ENCODE peak calls at places on chromosomes 6 and 20, in ten cellular contexts. G, B, W, N, O, U, I, D, H and K are unnamed samples.
A peak's percentile ranks its signal among the peaks of the same experiment; 100 is the strongest.

GRCh38 chr6:2791124-2792050 is 26.2 kb downstream of the WRNIP1 start:
- DNase-seq in G (peak; percentile 93), B (peak; percentile 93), W (peak; percentile 86), N (peak; percentile 85), O (no peak), U (peak; percentile 97), I (no peak), D (peak; percentile 73), H (peak; percentile 85), K (peak; percentile 92)

GRCh38 chr20:24676353-24676977 is 207.0 kb downstream of the SYNDIG1 start:
- DNase-seq in G (no peak), B (no peak), W (no peak), N (no peak), O (peak; percentile 47), U (no peak), I (peak; percentile 62), D (no peak), H (no peak), K (no peak)

GRCh38 chr6:157822221-157823000 is 635 bp upstream of the SNX9 start:
- DNase-seq in G (no peak), B (peak; percentile 31), W (no peak), N (no peak), O (peak; percentile 69), U (no peak), I (peak; percentile 79), D (peak; percentile 68), H (peak; percentile 35), K (peak; percentile 24)

GRCh38 chr6:70210462-70210861 is 92.4 kb downstream of the COL9A1 start:
- DNase-seq in G (peak; percentile 24), B (peak; percentile 17), W (no peak), N (no peak), O (no peak), U (no peak), I (no peak), D (no peak), H (no peak), K (no peak)

GRCh38 chr6:85354761-85355618 is 94.9 kb upstream of the NT5E start:
- DNase-seq in G (peak; percentile 76), B (peak; percentile 85), W (peak; percentile 78), N (peak; percentile 81), O (peak; percentile 73), U (peak; percentile 72), I (peak; percentile 91), D (peak; percentile 79), H (peak; percentile 90), K (peak; percentile 78)

GRCh38 chr6:166351715-166352285 is 9.5 kb upstream of the SFT2D1 start:
- DNase-seq in G (peak; percentile 14), B (no peak), W (peak; percentile 53), N (peak; percentile 45), O (no peak), U (no peak), I (no peak), D (no peak), H (peak; percentile 72), K (no peak)

GRCh38 chr6:10552237-10552810 is 31.2 kb downstream of the GCNT2 start:
- DNase-seq in G (no peak), B (no peak), W (no peak), N (no peak), O (no peak), U (no peak), I (no peak), D (no peak), H (peak; percentile 56), K (no peak)

GRCh38 chr6:100088009-100088408 is 94.0 kb upstream of the MCHR2 start:
- DNase-seq in G (peak; percentile 71), B (peak; percentile 91), W (no peak), N (no peak), O (no peak), U (peak; percentile 73), I (no peak), D (no peak), H (no peak), K (no peak)

GRCh38 chr20:10590950-10591349 is 82.8 kb downstream of the JAG1 start:
- DNase-seq in G (peak; percentile 75), B (no peak), W (no peak), N (no peak), O (no peak), U (no peak), I (no peak), D (no peak), H (no peak), K (no peak)

GRCh38 chr6:167137881-167138280 is 15.0 kb downstream of the CCR6 start:
- DNase-seq in G (no peak), B (no peak), W (no peak), N (no peak), O (no peak), U (no peak), I (no peak), D (no peak), H (no peak), K (no peak)

GRCh38 chr6:33781105-33781975 is 7.6 kb downstream of the LEMD2 start:
- DNase-seq in G (peak; percentile 79), B (peak; percentile 71), W (no peak), N (no peak), O (peak; percentile 58), U (no peak), I (no peak), D (no peak), H (no peak), K (peak; percentile 92)

GRCh38 chr6:33784787-33785186 is 4.1 kb downstream of the LEMD2 start:
- DNase-seq in G (no peak), B (no peak), W (no peak), N (no peak), O (peak; percentile 28), U (no peak), I (no peak), D (no peak), H (no peak), K (no peak)

GRCh38 chr6:33783781-33784520 is 5.0 kb downstream of the LEMD2 start:
- DNase-seq in G (no peak), B (peak; percentile 16), W (no peak), N (no peak), O (peak; percentile 25), U (no peak), I (no peak), D (no peak), H (no peak), K (no peak)

GRCh38 chr6:33779895-33780294 is 9.0 kb downstream of the LEMD2 start:
- DNase-seq in G (no peak), B (no peak), W (no peak), N (no peak), O (peak; percentile 45), U (no peak), I (no peak), D (no peak), H (no peak), K (no peak)

DNA sequence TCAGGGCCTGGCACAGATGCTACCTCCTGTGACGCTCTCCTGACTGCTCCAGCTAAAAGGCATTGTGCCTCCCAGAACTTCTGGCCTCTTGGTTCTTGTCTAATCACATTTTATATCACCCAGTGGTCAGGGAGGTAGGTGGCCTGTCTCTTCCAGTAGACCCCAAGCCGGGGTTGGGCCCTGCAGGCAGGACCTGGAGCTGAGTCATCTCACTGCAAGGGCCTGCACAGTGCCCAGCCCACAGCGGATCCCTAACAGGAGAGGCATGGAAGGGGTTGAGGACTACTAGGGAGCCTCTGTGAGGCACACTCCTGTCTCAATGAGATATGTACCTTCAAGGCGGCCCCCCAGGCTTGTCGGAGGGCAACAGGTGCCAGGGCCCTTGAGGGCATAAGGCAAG is 6.4 kb downstream of the LEMD2 start:
- DNase-seq in G (no peak), B (no peak), W (no peak), N (no peak), O (peak; percentile 64), U (no peak), I (no peak), D (no peak), H (no peak), K (no peak)
- H3K4me1 ChIP-seq in G (peaks cover 43% of the 10 kb centered on the region), B (peaks cover 40% of the 10 kb centered on the region), W (peaks cover 28% of the 10 kb centered on the region), N (peaks cover 28% of the 10 kb centered on the region), O (peaks cover 48% of the 10 kb centered on the region), U (peaks cover 21% of the 10 kb centered on the region), I (no peaks in the 10 kb centered on the region), D (peaks cover 28% of the 10 kb centered on the region), H (peaks cover 23% of the 10 kb centered on the region), K (peaks cover 69% of the 10 kb centered on the region)

GRCh38 chr20:50728981-50729874 is 2.2 kb upstream of the PARD6B start:
- DNase-seq in G (peak; percentile 60), B (peak; percentile 46), W (peak; percentile 61), N (peak; percentile 39), O (no peak), U (no peak), I (no peak), D (no peak), H (peak; percentile 67), K (no peak)
- H3K4me1 ChIP-seq in G (peaks cover 58% of the 10 kb centered on the region), B (peaks cover 20% of the 10 kb centered on the region), W (peaks cover 47% of the 10 kb centered on the region), N (peaks cover 71% of the 10 kb centered on the region), O (peaks cover 19% of the 10 kb centered on the region), U (peaks cover 16% of the 10 kb centered on the region), I (no peaks in the 10 kb centered on the region), D (peaks cover 23% of the 10 kb centered on the region), H (peaks cover 11% of the 10 kb centered on the region), K (no peaks in the 10 kb centered on the region)

GRCh38 chr6:42891199-42891722 is 11.8 kb downstream of the RPL7L1 start:
- DNase-seq in G (no peak), B (no peak), W (no peak), N (no peak), O (no peak), U (no peak), I (no peak), D (no peak), H (no peak), K (no peak)
- H3K4me1 ChIP-seq in G (peaks cover 9% of the 10 kb centered on the region), B (peaks cover 13% of the 10 kb centered on the region), W (peaks cover 20% of the 10 kb centered on the region), N (peaks cover 10% of the 10 kb centered on the region), O (peaks cover 18% of the 10 kb centered on the region), U (peaks cover 3% of the 10 kb centered on the region), I (no peaks in the 10 kb centered on the region), D (peaks cover 20% of the 10 kb centered on the region), H (peaks cover 6% of the 10 kb centered on the region), K (peaks cover 4% of the 10 kb centered on the region)

GRCh38 chr6:111680013-111680712 is 74.5 kb upstream of the TRAF3IP2 start:
- DNase-seq in G (no peak), B (no peak), W (no peak), N (no peak), O (no peak), U (no peak), I (no peak), D (no peak), H (no peak), K (no peak)

GRCh38 chr6:111677186-111677990 is 71.7 kb upstream of the TRAF3IP2 start:
- DNase-seq in G (no peak), B (no peak), W (no peak), N (no peak), O (no peak), U (no peak), I (no peak), D (no peak), H (no peak), K (no peak)

GRCh38 chr6:111681856-111682255 is 76.2 kb upstream of the TRAF3IP2 start:
- DNase-seq in G (no peak), B (no peak), W (no peak), N (no peak), O (no peak), U (no peak), I (no peak), D (no peak), H (no peak), K (no peak)

GRCh38 chr6:111676383-111676782 is 70.7 kb upstream of the TRAF3IP2 start:
- DNase-seq in G (no peak), B (no peak), W (peak; percentile 35), N (no peak), O (no peak), U (no peak), I (no peak), D (no peak), H (no peak), K (no peak)

DNA sequence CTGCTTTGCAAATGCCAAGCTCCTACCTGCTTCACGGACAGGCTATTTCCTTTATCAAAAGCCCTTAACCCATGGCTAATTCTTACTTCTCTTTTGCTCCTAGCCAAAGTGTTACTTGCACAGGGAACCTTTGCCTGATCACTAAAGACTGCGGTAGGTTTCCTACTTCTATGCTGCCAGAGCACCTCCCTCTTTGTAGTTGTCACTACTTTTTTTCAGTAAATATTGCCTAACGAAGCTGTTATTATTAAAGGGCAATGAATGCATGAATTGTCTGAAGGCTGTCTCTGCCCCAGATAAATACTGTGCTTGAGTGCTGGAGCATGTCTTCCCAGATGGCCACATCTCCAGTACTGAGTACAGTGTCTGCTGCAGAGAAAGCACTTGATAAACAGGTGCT is 73.4 kb upstream of the TRAF3IP2 start:
- DNase-seq in G (no peak), B (no peak), W (no peak), N (no peak), O (no peak), U (no peak), I (no peak), D (no peak), H (no peak), K (no peak)
- H3K4me1 ChIP-seq in G (no peaks in the 10 kb centered on the region), B (peaks cover 13% of the 10 kb centered on the region), W (peaks cover 21% of the 10 kb centered on the region), N (peaks cover 8% of the 10 kb centered on the region), O (peaks cover 32% of the 10 kb centered on the region), U (peaks cover 6% of the 10 kb centered on the region), I (peaks cover 11% of the 10 kb centered on the region), D (peaks cover 18% of the 10 kb centered on the region), H (peaks cover 14% of the 10 kb centered on the region), K (peaks cover 20% of the 10 kb centered on the region)